ENCODE peak calls at places on chromosomes 13 and 19, in five cellular contexts. W, Q, P, Y and O are unnamed samples.

GRCh38 chr13:32228330-32229041 is 86.7 kb downstream of the ZAR1L start:
- DNase-seq in W (no peak), Q (peak; percentile 66), P (peak; percentile 26), Y (peak; percentile 84), O (no peak)

GRCh38 chr19:2777952-2778683 is 5.0 kb downstream of the SGTA start:
- DNase-seq in Q (no peak), Y (no peak), W (no peak), P (no peak), O (no peak)

GRCh38 chr13:101942038-101942437 is 459.8 kb downstream of the FGF14 start:
- DNase-seq in Q (peak; percentile 4), Y (peak; percentile 16), W (peak; percentile 23), P (peak; percentile 43), O (peak; percentile 64)

GRCh38 chr19:2578911-2579677 is 103.2 kb downstream of the GADD45B start:
- DNase-seq in P (peak; percentile 69), Y (peak; percentile 89), W (peak; percentile 88), Q (peak; percentile 86), O (peak; percentile 93)

GRCh38 chr19:14147797-14148605 is 11.6 kb upstream of the ASF1B start:
- DNase-seq in P (peak; percentile 17), Q (peak; percentile 22), W (peak; percentile 72), Y (peak; percentile 57), O (peak; percentile 86)

GRCh38 chr19:10517361-10517759 is at the start of gene S1PR5:
- DNase-seq in Y (no peak), Q (no peak), W (no peak), P (no peak), O (peak; percentile 54)

GRCh38 chr13:112249644-112250610 is 126.2 kb upstream of the SPACA7 start:
- DNase-seq in Y (no peak), Q (no peak), P (no peak), W (peak; percentile 9), O (peak; percentile 59)

GRCh38 chr13:23959231-23959862 is 62.0 kb upstream of the C1QTNF9B start:
- DNase-seq in Q (peak; percentile 63), Y (peak; percentile 43), P (peak; percentile 25), W (no peak), O (no peak)

GRCh38 chr19:48271531-48272151 is 1.8 kb downstream of the ZNF114 start:
- DNase-seq in Q (peak; percentile 39), Y (peak; percentile 35), W (peak; percentile 32), P (peak; percentile 47), O (peak; percentile 76)

GRCh38 chr13:109241160-109241559 is 545.2 kb downstream of the IRS2 start:
- DNase-seq in W (no peak), Y (no peak), Q (peak; percentile 54), P (no peak), O (no peak)

GRCh38 chr19:5397804-5398692 is 57.2 kb upstream of the ZNRF4 start:
- DNase-seq in P (no peak), W (no peak), Y (no peak), Q (no peak), O (peak; percentile 96)

GRCh38 chr13:100976993-100977392 is 302.4 kb upstream of the TMTC4 start:
- DNase-seq in W (no peak), Q (peak; percentile 67), Y (no peak), P (no peak), O (no peak)

GRCh38 chr13:109707044-109707794 is 79.2 kb downstream of the IRS2 start:
- DNase-seq in Y (no peak), P (no peak), W (peak; percentile 41), Q (no peak), O (no peak)

GRCh38 chr19:43700368-43701015 is 15.4 kb upstream of the IRGC start:
- DNase-seq in Q (peak; percentile 79), Y (peak; percentile 84), P (peak; percentile 23), W (peak; percentile 57), O (peak; percentile 21)

GRCh38 chr13:88074794-88075509 is 403.8 kb downstream of the SLITRK5 start:
- DNase-seq in Q (no peak), P (no peak), W (no peak), Y (no peak), O (no peak)

GRCh38 chr13:102774210-102774560 is 599 bp upstream of the TEX30 start:
- DNase-seq in Q (no peak), P (no peak), W (no peak), Y (no peak), O (no peak)

GRCh38 chr13:28609936-28610335 is 49.0 kb upstream of the POMP start:
- DNase-seq in Q (peak; percentile 22), P (peak; percentile 26), W (no peak), Y (peak; percentile 87), O (no peak)

GRCh38 chr19:23460656-23461055 is 65.4 kb upstream of the ZNF91 start:
- DNase-seq in Q (no peak), P (peak; percentile 90), Y (no peak), W (no peak), O (no peak)

GRCh38 chr13:114068723-114069322 is 63.6 kb downstream of the RASA3 start:
- DNase-seq in Q (peak; percentile 56), P (no peak), W (no peak), Y (peak; percentile 77), O (no peak)

GRCh38 chr13:103002279-103002678 is 63.9 kb downstream of the SLC10A2 start:
- DNase-seq in Q (no peak), Y (no peak), W (no peak), P (no peak), O (no peak)

GRCh38 chr19:57465680-57466381 is 8.9 kb upstream of the VN1R1 start:
- DNase-seq in Y (peak; percentile 24), P (peak; percentile 45), Q (no peak), W (no peak), O (peak; percentile 32)

GRCh38 chr13:84446972-84447700 is 564.9 kb upstream of the SLITRK1 start:
- DNase-seq in Y (no peak), P (no peak), W (no peak), Q (no peak), O (no peak)

GRCh38 chr13:61086052-61086451 is 329.6 kb downstream of the PCDH20 start:
- DNase-seq in Y (no peak), Q (peak; percentile 18), P (no peak), W (no peak), O (no peak)

GRCh38 chr13:19725320-19725719 is 57.4 kb downstream of the PSPC1 start:
- DNase-seq in W (no peak), P (no peak), Q (no peak), Y (no peak), O (no peak)

GRCh38 chr13:54356849-54357248 is 1328.2 kb downstream of the OLFM4 start:
- DNase-seq in W (no peak), P (no peak), Y (no peak), Q (no peak), O (peak; percentile 55)

GRCh38 chr19:39873385-39873784 is 27.2 kb upstream of the FBL start:
- DNase-seq in Y (no peak), W (no peak), P (no peak), Q (no peak), O (no peak)

GRCh38 chr13:114077121-114077937 is 55.1 kb downstream of the RASA3 start:
- DNase-seq in W (no peak), Q (no peak), Y (no peak), P (no peak), O (no peak)

GRCh38 chr19:42942187-42942789 is 5.3 kb upstream of the PSG7 start:
- DNase-seq in Q (peak; percentile 4), Y (peak; percentile 20), W (no peak), P (peak; percentile 22), O (no peak)

GRCh38 chr19:13002970-13003540 is 7.8 kb downstream of the NFIX start:
- DNase-seq in P (no peak), W (peak; percentile 19), Y (no peak), Q (no peak), O (no peak)
- H3K9ac ChIP-seq in P (no peak overlapping the region), W (no peak overlapping the region), Y (no peak overlapping the region), Q (no peak overlapping the region), O (no peak overlapping the region)

GRCh38 chr13:26011208-26011573 is 40.6 kb downstream of the SHISA2 start:
- DNase-seq in Q (no peak), W (no peak), Y (no peak), P (no peak), O (no peak)
- H3K9ac ChIP-seq in Q (no peak overlapping the region), W (no peak overlapping the region), Y (no peak overlapping the region), P (no peak overlapping the region), O (no peak overlapping the region)

GRCh38 chr13:48404952-48405351 is 8.0 kb downstream of the LPAR6 start:
- DNase-seq in Q (no peak), Y (no peak), P (no peak), W (no peak), O (no peak)
- H3K9ac ChIP-seq in Q (no peak overlapping the region), Y (no peak overlapping the region), P (no peak overlapping the region), W (no peak overlapping the region), O (no peak overlapping the region)

GRCh38 chr13:35163674-35164073 is 221.6 kb downstream of the NBEA start:
- DNase-seq in Y (no peak), W (no peak), P (no peak), Q (no peak), O (no peak)

GRCh38 chr13:35157143-35157755 is 215.2 kb downstream of the NBEA start:
- DNase-seq in P (peak; percentile 29), Q (peak; percentile 22), Y (peak; percentile 50), W (peak; percentile 47), O (peak; percentile 55)

GRCh38 chr13:35160921-35161320 is 218.9 kb downstream of the NBEA start:
- DNase-seq in Q (no peak), W (no peak), P (no peak), Y (no peak), O (no peak)

GRCh38 chr13:35162420-35162819 is 220.3 kb downstream of the NBEA start:
- DNase-seq in Q (no peak), Y (no peak), W (no peak), P (no peak), O (no peak)

GRCh38 chr13:35159041-35159440 is 217.0 kb downstream of the NBEA start:
- DNase-seq in W (no peak), Y (no peak), P (no peak), Q (no peak), O (no peak)
- H3K9ac ChIP-seq in W (no peak overlapping the region), Y (no peak overlapping the region), P (no peak overlapping the region), Q (no peak overlapping the region), O (no peak overlapping the region)

GRCh38 chr19:51002542-51003311 is 1.3 kb upstream of the KLK8 start:
- DNase-seq in P (peak; percentile 88), Y (no peak), W (peak; percentile 37), Q (no peak), O (peak; percentile 74)
- H3K9ac ChIP-seq in P (peak overlapping the region; percentile 89), Y (no peak overlapping the region), W (no peak overlapping the region), Q (no peak overlapping the region), O (no peak overlapping the region)

DNA sequence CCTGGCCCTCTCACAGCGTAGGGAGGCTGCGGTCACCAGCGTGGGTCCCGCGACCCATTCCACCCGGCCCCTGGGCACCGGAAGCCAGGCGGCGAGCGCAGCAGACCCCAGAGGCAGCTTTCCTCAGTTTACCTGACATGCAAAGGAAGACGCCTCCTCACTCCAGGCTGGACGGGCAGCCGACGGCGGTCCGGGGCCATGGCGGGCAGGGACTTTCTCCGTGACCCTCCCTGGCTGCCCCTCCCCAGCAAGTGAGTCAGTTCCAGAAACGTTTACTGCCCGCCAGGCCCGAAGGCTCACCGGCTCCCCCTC is 5.5 kb downstream of the SBNO2 start:
- DNase-seq in Q (no peak), P (no peak), Y (no peak), W (no peak), O (no peak)
- H3K9ac ChIP-seq in Q (peak overlapping the region; percentile 71), P (peak overlapping the region; percentile 86), Y (peak overlapping the region; percentile 40), W (peak overlapping the region; percentile 26), O (no peak overlapping the region)